ENCODE peak calls at places on chromosomes 5 and 9, in five cellular contexts. I is cardiac muscle cell; D is aorta; F is Peyer's patch; T is CD8-positive, alpha-beta T cell. R is an unnamed sample.
A peak's percentile ranks its signal among the peaks of the same experiment; 100 is the strongest.

GRCh38 chr5:55868846-55869245 is 17.7 kb downstream of the IL31RA start:
- DNase-seq in I (no peak), D (no peak), F (no peak), T (no peak), R (peak; percentile 76)

GRCh38 chr5:148998174-148998797 is 64.6 kb downstream of the SH3TC2 start:
- DNase-seq in I (peak; percentile 64), D (no peak), F (peak; percentile 21), T (no peak), R (peak; percentile 85)

GRCh38 chr5:178207183-178207916 is 3.0 kb downstream of the HNRNPAB start:
- DNase-seq in I (no peak), D (peak; percentile 48), F (no peak), T (no peak), R (no peak)

GRCh38 chr5:175629231-175629630 is 28.6 kb upstream of the HRH2 start:
- DNase-seq in I (no peak), D (no peak), F (no peak), T (no peak), R (no peak)

GRCh38 chr5:157143127-157143959 is 678 bp upstream of the MED7 start:
- DNase-seq in I (peak; percentile 9), D (peak; percentile 80), F (peak; percentile 48), T (peak; percentile 61), R (peak; percentile 55)

GRCh38 chr9:136059321-136059791 is 35.7 kb downstream of the NACC2 start:
- DNase-seq in I (no peak), D (peak; percentile 70), F (no peak), T (peak; percentile 13), R (no peak)

GRCh38 chr5:67037171-67037570 is 159.4 kb downstream of the CD180 start:
- DNase-seq in I (no peak), D (no peak), F (no peak), T (no peak), R (no peak)

GRCh38 chr5:125835293-125836172 is 587.7 kb upstream of the GRAMD2B start:
- DNase-seq in I (peak; percentile 73), D (no peak), F (no peak), T (no peak), R (peak; percentile 34)

GRCh38 chr9:35711501-35712428 is 20.2 kb downstream of the TLN1 start:
- DNase-seq in I (no peak), D (no peak), F (no peak), T (no peak), R (no peak)

GRCh38 chr5:111278824-111279504 is 54.8 kb downstream of the CAMK4 start:
- DNase-seq in I (peak; percentile 78), D (peak; percentile 77), F (peak; percentile 71), T (peak; percentile 84), R (peak; percentile 7)

GRCh38 chr5:55415071-55415470 is 107.3 kb downstream of the MTREX start:
- DNase-seq in I (no peak), D (no peak), F (no peak), T (no peak), R (no peak)

GRCh38 chr5:6729400-6730310 is 16.4 kb downstream of the TENT4A start:
- DNase-seq in I (no peak), D (no peak), F (no peak), T (peak; percentile 54), R (no peak)

GRCh38 chr9:131419029-131419614 is 25.2 kb downstream of the PRRC2B start:
- DNase-seq in I (no peak), D (peak; percentile 47), F (no peak), T (no peak), R (peak; percentile 40)

GRCh38 chr9:131421691-131422090 is 27.8 kb downstream of the PRRC2B start:
- DNase-seq in I (no peak), D (peak; percentile 69), F (no peak), T (no peak), R (no peak)

GRCh38 chr9:131420913-131421312 is 27.0 kb downstream of the PRRC2B start:
- DNase-seq in I (no peak), D (peak; percentile 26), F (no peak), T (no peak), R (peak; percentile 82)

GRCh38 chr9:131418143-131419028 is 24.5 kb downstream of the PRRC2B start:
- DNase-seq in I (no peak), D (peak; percentile 59), F (no peak), T (no peak), R (peak; percentile 50)

GRCh38 chr9:131419716-131420115 is 25.8 kb downstream of the PRRC2B start:
- DNase-seq in I (no peak), D (peak; percentile 72), F (no peak), T (no peak), R (no peak)
- H3K4me1 ChIP-seq in I (peaks cover 68% of the 10 kb centered on the region), D (peaks cover 7% of the 10 kb centered on the region), F (peaks cover 20% of the 10 kb centered on the region), T (peaks cover 84% of the 10 kb centered on the region), R (peaks cover 65% of the 10 kb centered on the region)

DNA sequence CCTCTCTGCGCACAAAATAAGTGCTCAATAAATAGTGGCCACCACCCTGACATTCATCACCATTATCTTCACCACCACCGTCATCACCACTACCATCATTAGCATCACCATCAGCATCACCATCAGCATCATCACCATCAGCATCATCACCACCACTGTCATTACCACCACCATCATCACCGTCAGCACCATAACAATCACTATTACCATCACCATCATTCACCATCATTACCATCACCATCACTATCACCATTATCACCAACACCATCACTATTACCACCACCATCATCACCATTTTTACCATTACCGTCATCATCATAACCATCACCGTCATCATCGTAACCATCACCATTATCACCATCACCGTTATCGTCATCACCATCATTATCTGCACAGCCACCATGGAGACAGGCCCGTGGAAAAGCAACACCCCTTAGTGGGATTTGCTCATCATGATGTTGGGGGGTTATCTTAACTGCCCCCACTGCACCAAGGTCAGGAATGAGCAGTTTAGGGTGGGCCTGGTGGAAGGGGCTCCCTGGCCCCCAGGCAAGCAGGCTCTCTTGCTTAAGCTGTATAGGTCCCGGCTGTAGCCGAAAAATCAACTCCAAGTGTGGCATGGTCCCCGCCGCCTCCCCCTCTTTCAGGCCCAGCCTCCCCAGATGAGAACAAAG is 18.1 kb downstream of the AKNA start:
- DNase-seq in I (no peak), D (no peak), F (no peak), T (peak; percentile 61), R (no peak)
- H3K4me3 ChIP-seq in I (no peak overlapping the region), D (no peak overlapping the region), F (no peak overlapping the region), T (no peak overlapping the region), R (no peak overlapping the region)

DNA sequence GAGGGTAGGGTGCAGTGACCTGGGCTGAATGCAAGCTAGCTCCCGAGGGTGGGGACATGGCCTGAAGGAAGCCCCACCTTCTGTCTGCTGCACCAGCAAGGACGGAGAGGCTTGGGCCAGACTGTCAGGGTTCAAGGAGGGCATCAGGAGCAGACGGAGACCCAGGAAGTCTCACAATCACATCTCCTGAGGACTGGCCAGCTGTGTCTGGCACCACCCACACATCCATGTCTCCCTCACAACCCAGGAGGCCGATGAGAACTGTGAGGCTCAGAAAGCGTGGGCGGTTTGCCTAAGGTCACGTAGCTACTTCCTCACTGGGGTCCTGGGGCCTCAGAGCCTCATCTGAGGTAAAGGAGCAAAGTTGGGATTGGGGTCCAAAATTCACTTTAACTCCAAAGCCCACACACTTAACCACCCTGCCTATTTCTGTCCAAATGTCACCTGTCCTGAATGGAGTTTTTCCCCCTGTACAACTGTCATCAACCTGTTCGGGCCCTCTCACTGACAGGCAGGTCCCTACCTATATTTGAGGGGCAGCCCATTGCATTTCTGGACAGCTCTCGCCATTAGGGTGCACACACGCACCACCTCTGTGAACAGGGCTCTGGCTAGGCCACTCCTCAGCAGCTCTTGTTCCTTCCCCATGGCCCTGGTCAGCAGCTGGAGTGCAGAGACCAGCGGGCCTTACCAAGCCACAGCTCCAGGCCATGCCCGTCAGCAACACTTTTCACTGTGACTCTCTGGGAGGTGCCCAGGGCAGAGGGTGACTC is 3.4 kb downstream of the IL13 start:
- DNase-seq in I (no peak), D (peak; percentile 59), F (no peak), T (no peak), R (no peak)
- H3K4me1 ChIP-seq in I (peaks cover 13% of the 10 kb centered on the region), D (no peaks in the 10 kb centered on the region), F (peaks cover 5% of the 10 kb centered on the region), T (peaks cover 17% of the 10 kb centered on the region), R (peaks cover 38% of the 10 kb centered on the region)

GRCh38 chr9:124478014-124478753 is 27.9 kb downstream of the ADGRD2 start:
- DNase-seq in I (peak; percentile 43), D (no peak), F (no peak), T (no peak), R (peak; percentile 22)
- H3K4me3 ChIP-seq in I (peak overlapping the region; percentile 21), D (no peak overlapping the region), F (no peak overlapping the region), T (no peak overlapping the region), R (no peak overlapping the region)

DNA sequence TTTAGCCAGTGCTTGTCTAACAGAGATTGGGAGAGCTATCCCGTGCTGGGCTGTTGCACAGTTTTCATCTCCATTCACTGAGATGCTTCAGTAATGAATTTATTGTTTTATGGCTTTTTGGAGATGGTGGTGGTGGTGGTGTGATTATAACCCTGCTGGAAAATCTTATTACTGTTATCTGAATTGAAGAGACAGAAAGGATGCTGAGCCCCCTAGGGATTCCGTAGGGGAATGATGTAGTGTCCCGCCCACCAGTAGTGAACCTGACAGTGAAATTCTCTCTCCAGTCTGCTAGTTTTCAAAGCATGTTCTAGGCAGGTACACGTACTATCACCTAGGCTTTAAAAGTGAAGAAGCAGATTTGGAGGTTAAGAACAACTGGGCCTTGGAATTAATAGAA is 1.9 kb downstream of the RAI14 start:
- DNase-seq in I (no peak), D (no peak), F (no peak), T (no peak), R (peak; percentile 57)
- H3K4me1 ChIP-seq in I (peaks cover 4% of the 10 kb centered on the region), D (no peaks in the 10 kb centered on the region), F (peaks cover 4% of the 10 kb centered on the region), T (peaks cover 15% of the 10 kb centered on the region), R (peaks cover 21% of the 10 kb centered on the region)

DNA sequence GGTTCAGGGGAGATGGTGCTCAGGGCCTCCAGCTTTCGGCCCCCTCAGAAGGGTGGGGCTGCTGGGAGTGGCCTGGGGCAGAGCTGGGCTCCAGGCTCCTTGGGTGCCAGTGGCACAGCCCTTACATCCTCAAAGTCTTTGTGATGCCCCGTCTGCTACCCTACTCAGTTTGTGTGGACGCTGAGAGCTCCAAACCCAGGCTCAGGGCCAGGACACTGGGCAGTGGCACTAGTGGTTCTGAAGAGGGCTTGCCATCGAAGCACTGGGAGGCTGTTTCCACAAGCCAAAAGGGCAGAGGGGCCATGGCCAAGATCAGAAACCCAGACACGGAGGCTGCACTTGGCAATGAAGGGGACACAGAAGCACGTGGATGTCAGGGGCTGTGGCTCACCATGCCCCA is 99.1 kb downstream of the GABBR2 start:
- DNase-seq in I (no peak), D (no peak), F (no peak), T (no peak), R (no peak)
- H3K4me3 ChIP-seq in I (no peak overlapping the region), D (no peak overlapping the region), F (no peak overlapping the region), T (no peak overlapping the region), R (no peak overlapping the region)

GRCh38 chr5:172858990-172859811 is 25.1 kb downstream of the ERGIC1 start:
- DNase-seq in I (peak; percentile 50), D (peak; percentile 93), F (no peak), T (no peak), R (peak; percentile 43)

GRCh38 chr5:172858511-172858989 is 24.5 kb downstream of the ERGIC1 start:
- DNase-seq in I (peak; percentile 14), D (no peak), F (no peak), T (no peak), R (no peak)

GRCh38 chr5:172859966-172860365 is 25.9 kb downstream of the ERGIC1 start:
- DNase-seq in I (no peak), D (no peak), F (no peak), T (no peak), R (no peak)

GRCh38 chr5:172856336-172856735 is 22.3 kb downstream of the ERGIC1 start:
- DNase-seq in I (no peak), D (no peak), F (no peak), T (no peak), R (no peak)

GRCh38 chr5:172857982-172858381 is 23.9 kb downstream of the ERGIC1 start:
- DNase-seq in I (no peak), D (no peak), F (no peak), T (no peak), R (no peak)
- H3K4me1 ChIP-seq in I (peaks cover 15% of the 10 kb centered on the region), D (peaks cover 8% of the 10 kb centered on the region), F (peaks cover 4% of the 10 kb centered on the region), T (peaks cover 27% of the 10 kb centered on the region), R (peaks cover 86% of the 10 kb centered on the region)

R was measured in adipocyte.